ENCODE peak calls at places on chromosomes 11 and 22, in seven cellular contexts. One of them, this sample, is unnamed.

GRCh38 chr11:11261629-11262028 is 91.4 kb downstream of the CSNK2A3 start:
- DNase-seq in NB4: no peak
- DNase-seq in H1: no peak
- DNase-seq in H54: no peak
- DNase-seq in IMR-90: no peak
- DNase-seq in Peyer's patch: no peak
- DNase-seq in heart left ventricle: no peak
- DNase-seq in this sample: no peak

GRCh38 chr11:106288988-106289387 is 211.5 kb downstream of the AASDHPPT start:
- DNase-seq in H54: no peak
- DNase-seq in NB4: no peak
- DNase-seq in heart left ventricle: no peak
- DNase-seq in Peyer's patch: no peak
- DNase-seq in H1: no peak
- DNase-seq in IMR-90: no peak
- DNase-seq in this sample: no peak

GRCh38 chr11:92556435-92556834 is 331.8 kb downstream of the FAT3 start:
- DNase-seq in Peyer's patch: no peak
- DNase-seq in H1: no peak
- DNase-seq in IMR-90: peak
- DNase-seq in H54: no peak
- DNase-seq in heart left ventricle: no peak
- DNase-seq in NB4: peak
- DNase-seq in this sample: no peak

GRCh38 chr22:41022470-41023298 is 69.7 kb upstream of the EP300 start:
- DNase-seq in H1: peak
- DNase-seq in IMR-90: peak
- DNase-seq in H54: peak
- DNase-seq in Peyer's patch: peak
- DNase-seq in heart left ventricle: peak
- DNase-seq in NB4: peak
- DNase-seq in this sample: peak

GRCh38 chr11:110990316-110990715 is 255.2 kb upstream of the POU2AF2 start:
- DNase-seq in NB4: no peak
- DNase-seq in heart left ventricle: no peak
- DNase-seq in Peyer's patch: no peak
- DNase-seq in H1: no peak
- DNase-seq in H54: no peak
- DNase-seq in IMR-90: peak
- DNase-seq in this sample: no peak

GRCh38 chr11:95322546-95322945 is 91.5 kb upstream of the SESN3 start:
- DNase-seq in H54: no peak
- DNase-seq in H1: no peak
- DNase-seq in heart left ventricle: no peak
- DNase-seq in NB4: no peak
- DNase-seq in Peyer's patch: no peak
- DNase-seq in IMR-90: peak
- DNase-seq in this sample: no peak

GRCh38 chr11:97078443-97078842 is 688.6 kb downstream of the JRKL start:
- DNase-seq in IMR-90: no peak
- DNase-seq in NB4: no peak
- DNase-seq in H1: no peak
- DNase-seq in heart left ventricle: no peak
- DNase-seq in Peyer's patch: no peak
- DNase-seq in H54: no peak
- DNase-seq in this sample: no peak

GRCh38 chr22:46043816-46044717 is 67.1 kb upstream of the WNT7B start:
- DNase-seq in H54: no peak
- DNase-seq in Peyer's patch: peak
- DNase-seq in heart left ventricle: no peak
- DNase-seq in IMR-90: no peak
- DNase-seq in NB4: no peak
- DNase-seq in H1: peak
- DNase-seq in this sample: no peak

GRCh38 chr11:17267576-17267975 is 9.0 kb upstream of the NUCB2 start:
- DNase-seq in IMR-90: peak
- DNase-seq in H1: no peak
- DNase-seq in H54: peak
- DNase-seq in heart left ventricle: no peak
- DNase-seq in NB4: peak
- DNase-seq in Peyer's patch: no peak
- DNase-seq in this sample: no peak

DNA sequence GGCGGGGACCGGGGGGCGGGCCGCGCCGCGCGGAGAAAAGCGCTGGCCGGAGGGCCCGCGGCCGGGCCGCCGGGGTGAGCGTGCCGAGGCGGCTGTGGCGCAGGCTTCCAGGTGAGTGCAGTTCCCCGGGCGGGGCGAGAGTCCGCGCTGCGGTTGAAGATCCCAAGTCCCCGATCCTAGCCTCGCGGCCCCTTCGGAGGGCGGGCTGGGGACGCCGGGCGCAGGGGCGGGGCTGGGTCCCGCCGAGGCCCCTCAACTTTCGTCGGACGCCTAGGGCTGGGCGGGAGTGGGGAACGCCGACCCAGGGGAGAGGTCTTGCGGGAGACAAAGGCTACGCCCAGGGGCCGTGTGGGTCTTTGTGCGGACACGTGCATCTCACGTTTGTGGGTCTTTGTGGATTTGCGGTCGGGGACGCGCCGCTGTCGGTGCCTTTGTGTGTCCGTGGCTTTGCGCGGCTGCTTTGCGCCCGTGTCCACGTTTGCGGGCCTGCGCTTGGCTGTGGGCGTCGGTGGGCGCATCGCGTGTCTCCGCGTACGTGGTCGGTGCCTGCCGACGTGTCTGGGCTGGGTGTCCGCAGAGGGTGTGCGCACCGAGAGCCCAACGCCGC is at the start of gene TSKU:
- DNase-seq in IMR-90: no peak
- DNase-seq in heart left ventricle: no peak
- DNase-seq in Peyer's patch: no peak
- DNase-seq in H1: peak
- DNase-seq in NB4: no peak
- DNase-seq in H54: peak
- DNase-seq in this sample: peak
- TF ChIP-seq POLR2A in IMR-90: peak
- TF ChIP-seq POLR2A in heart left ventricle: peak
- TF ChIP-seq POLR2A in Peyer's patch: peak
- TF ChIP-seq POLR2A in H1: peak
- TF ChIP-seq POLR2A in NB4: peak
- TF ChIP-seq POLR2A in H54: peak
- TF ChIP-seq POLR2A in this sample: peak

GRCh38 chr22:49937758-49938564 is 19.5 kb downstream of the CRELD2 start:
- DNase-seq in H54: no peak
- DNase-seq in NB4: no peak
- DNase-seq in heart left ventricle: peak
- DNase-seq in IMR-90: no peak
- DNase-seq in Peyer's patch: no peak
- DNase-seq in H1: no peak
- DNase-seq in this sample: no peak

GRCh38 chr22:49936973-49937757 is 18.7 kb downstream of the CRELD2 start:
- DNase-seq in IMR-90: no peak
- DNase-seq in NB4: no peak
- DNase-seq in Peyer's patch: no peak
- DNase-seq in heart left ventricle: peak
- DNase-seq in H1: no peak
- DNase-seq in H54: no peak
- DNase-seq in this sample: no peak

GRCh38 chr22:49935561-49935960 is 17.1 kb downstream of the CRELD2 start:
- DNase-seq in IMR-90: no peak
- DNase-seq in H1: no peak
- DNase-seq in H54: no peak
- DNase-seq in Peyer's patch: no peak
- DNase-seq in heart left ventricle: no peak
- DNase-seq in NB4: peak
- DNase-seq in this sample: no peak

GRCh38 chr22:49934891-49935557 is 16.6 kb downstream of the CRELD2 start:
- DNase-seq in NB4: peak
- DNase-seq in H1: peak
- DNase-seq in H54: no peak
- DNase-seq in Peyer's patch: peak
- DNase-seq in IMR-90: peak
- DNase-seq in heart left ventricle: peak
- DNase-seq in this sample: peak

DNA sequence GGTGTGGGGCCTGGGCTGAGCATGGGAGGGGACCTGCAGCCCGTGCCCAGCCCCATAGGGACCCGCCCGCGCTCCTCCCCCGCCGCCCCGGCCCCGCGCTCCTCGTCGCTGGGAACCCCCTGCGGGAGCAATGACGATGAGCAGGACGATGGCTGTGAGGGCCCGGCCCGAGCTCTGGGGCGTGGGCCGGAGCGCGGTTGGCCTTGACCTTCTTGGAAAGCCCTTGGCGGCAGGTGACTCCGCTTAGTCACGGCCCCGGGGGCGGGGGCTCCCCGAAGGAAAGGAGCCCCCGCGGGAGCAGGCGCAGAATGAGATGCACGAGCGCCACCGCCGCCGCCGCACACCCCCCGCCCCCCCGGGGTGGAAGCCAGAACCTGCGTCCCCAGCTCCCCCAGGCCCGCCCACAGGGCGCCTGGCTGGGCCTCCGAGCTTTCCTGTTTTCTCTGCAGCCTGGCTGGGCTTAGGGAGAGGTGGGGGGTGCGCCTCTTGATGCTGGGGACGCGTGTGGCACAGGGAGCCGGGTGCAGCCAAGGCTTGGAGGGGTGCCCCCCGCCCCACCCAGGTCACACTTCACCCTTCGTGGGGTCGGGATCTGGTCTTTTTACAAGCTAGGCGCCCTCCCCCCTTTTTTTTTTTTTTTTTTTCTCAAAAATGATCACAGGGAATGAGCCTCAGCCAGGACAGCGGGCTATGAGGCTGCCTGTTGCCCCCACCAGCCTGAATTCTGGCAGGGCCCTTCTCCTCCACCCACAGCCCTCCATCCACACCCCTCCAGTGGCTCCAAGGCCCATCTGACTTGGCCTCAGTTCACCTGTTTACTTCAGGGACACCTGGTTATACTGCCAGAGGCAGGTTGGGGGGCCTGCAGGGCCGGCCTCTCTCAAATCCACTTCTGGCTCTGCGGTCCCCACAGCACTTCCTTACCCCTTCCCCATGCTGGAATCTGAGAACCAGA is 17.9 kb downstream of the CRELD2 start:
- DNase-seq in H1: peak
- DNase-seq in H54: peak
- DNase-seq in NB4: peak
- DNase-seq in IMR-90: peak
- DNase-seq in Peyer's patch: peak
- DNase-seq in heart left ventricle: peak
- DNase-seq in this sample: peak
- TF ChIP-seq POLR2A in H1: no peak
- TF ChIP-seq POLR2A in H54: no peak
- TF ChIP-seq POLR2A in NB4: no peak
- TF ChIP-seq POLR2A in IMR-90: no peak
- TF ChIP-seq POLR2A in Peyer's patch: no peak
- TF ChIP-seq POLR2A in heart left ventricle: peak
- TF ChIP-seq POLR2A in this sample: no peak

GRCh38 chr11:14358729-14359439 is at the start of gene RRAS2:
- DNase-seq in IMR-90: peak
- DNase-seq in H1: peak
- DNase-seq in NB4: peak
- DNase-seq in H54: peak
- DNase-seq in heart left ventricle: peak
- DNase-seq in Peyer's patch: peak
- DNase-seq in this sample: peak

GRCh38 chr11:14356342-14356741 is 2.6 kb downstream of the RRAS2 start:
- DNase-seq in Peyer's patch: no peak
- DNase-seq in IMR-90: no peak
- DNase-seq in NB4: no peak
- DNase-seq in heart left ventricle: no peak
- DNase-seq in H1: no peak
- DNase-seq in H54: no peak
- DNase-seq in this sample: no peak

GRCh38 chr11:14360976-14361375 is 2.0 kb upstream of the RRAS2 start:
- DNase-seq in heart left ventricle: no peak
- DNase-seq in H1: no peak
- DNase-seq in IMR-90: no peak
- DNase-seq in Peyer's patch: no peak
- DNase-seq in H54: no peak
- DNase-seq in NB4: peak
- DNase-seq in this sample: no peak

GRCh38 chr11:14359573-14360031 is 619 bp upstream of the RRAS2 start:
- DNase-seq in IMR-90: peak
- DNase-seq in Peyer's patch: no peak
- DNase-seq in heart left ventricle: no peak
- DNase-seq in H1: no peak
- DNase-seq in NB4: no peak
- DNase-seq in H54: no peak
- DNase-seq in this sample: no peak

DNA sequence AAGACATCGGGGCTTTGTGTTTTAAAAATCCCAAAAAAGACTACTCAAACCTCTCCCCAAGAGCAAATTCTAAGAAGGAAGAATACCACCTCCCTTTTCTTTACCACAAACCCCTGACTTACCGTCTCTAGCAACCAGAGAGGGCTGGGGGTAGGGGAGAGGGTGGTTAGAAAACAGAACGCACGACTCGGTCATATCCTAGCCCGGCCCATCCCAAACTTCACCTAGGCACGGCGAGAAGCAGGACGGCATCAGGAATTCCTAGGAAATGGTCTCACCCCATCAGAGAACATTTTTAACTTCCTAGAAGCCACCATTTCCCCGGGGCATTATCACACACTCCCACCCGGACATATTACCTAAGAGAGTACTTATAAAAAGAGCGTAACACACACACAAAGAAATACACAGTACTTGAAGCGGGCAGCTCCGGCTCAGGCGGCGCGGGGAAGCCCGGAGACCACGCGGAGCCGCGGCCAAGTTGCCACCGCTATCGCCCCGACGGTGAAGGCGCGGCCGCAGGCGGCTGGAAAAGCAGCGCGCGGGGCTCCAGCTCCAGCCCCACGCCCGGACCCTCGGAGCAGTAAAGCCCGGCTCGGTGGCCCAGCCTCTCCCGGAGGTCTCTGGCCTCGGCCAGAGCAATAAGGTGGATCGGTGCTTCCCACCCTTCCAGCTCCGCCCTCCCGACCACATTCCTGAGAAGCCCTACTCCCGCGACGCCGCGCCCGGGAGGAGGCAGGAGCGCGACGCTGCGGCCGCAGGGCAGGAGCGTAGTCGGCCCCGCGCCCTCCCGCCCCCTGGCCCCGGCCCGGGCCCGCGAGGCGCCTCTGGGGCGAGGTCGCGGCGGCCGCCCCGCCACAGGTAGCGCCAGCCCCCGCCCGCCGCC is 897 bp downstream of the RRAS2 start:
- DNase-seq in heart left ventricle: peak
- DNase-seq in IMR-90: peak
- DNase-seq in NB4: peak
- DNase-seq in H1: peak
- DNase-seq in Peyer's patch: peak
- DNase-seq in H54: peak
- DNase-seq in this sample: peak
- TF ChIP-seq POLR2A in heart left ventricle: no peak
- TF ChIP-seq POLR2A in IMR-90: no peak
- TF ChIP-seq POLR2A in NB4: no peak
- TF ChIP-seq POLR2A in H1: no peak
- TF ChIP-seq POLR2A in Peyer's patch: peak
- TF ChIP-seq POLR2A in H54: no peak
- TF ChIP-seq POLR2A in this sample: no peak

DNA sequence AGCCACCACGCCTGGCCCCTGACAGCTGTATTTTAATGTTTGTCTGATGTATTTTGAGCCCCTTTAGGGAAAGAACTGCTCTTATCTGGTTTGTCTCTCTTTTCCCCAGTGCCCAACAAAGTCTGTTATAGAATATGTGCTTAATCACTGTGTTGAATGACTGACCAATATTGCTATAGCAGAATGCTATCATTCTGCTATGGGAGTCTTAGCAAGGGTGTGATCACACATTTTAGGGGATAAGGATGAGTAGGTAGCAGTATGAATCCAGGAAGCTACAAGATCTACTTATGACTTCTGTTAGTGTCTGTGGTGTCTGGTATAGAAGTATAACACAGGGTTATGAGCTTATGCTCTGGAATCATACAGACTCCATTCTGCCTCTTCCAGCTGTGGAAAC is 117.5 kb upstream of the RRM1 start:
- DNase-seq in heart left ventricle: no peak
- DNase-seq in IMR-90: no peak
- DNase-seq in Peyer's patch: no peak
- DNase-seq in H54: no peak
- DNase-seq in NB4: no peak
- DNase-seq in H1: no peak
- DNase-seq in this sample: peak
- TF ChIP-seq POLR2A in heart left ventricle: no peak
- TF ChIP-seq POLR2A in IMR-90: no peak
- TF ChIP-seq POLR2A in Peyer's patch: no peak
- TF ChIP-seq POLR2A in H54: no peak
- TF ChIP-seq POLR2A in NB4: no peak
- TF ChIP-seq POLR2A in H1: no peak
- TF ChIP-seq POLR2A in this sample: no peak

This sample was measured in erythroblast.